ENCODE peak calls at places on chromosomes 3 and 15, in seven cellular contexts. S is naive thymus-derived CD8-positive, alpha-beta T cell; M is fibroblast of pulmonary artery; B is stimulated activated CD8-positive, alpha-beta memory T cell treated with anti-CD3 and anti-CD28 coated beads, Interleukin-2, amount 100 ng/mL, for 1 hour; K is EL; D is hypothalamus; P is activated CD4-positive, alpha-beta T cell treated with anti-CD3 and anti-CD28 coated beads, Interleukin-2, amount 50 U/mL, for 1 hour. L is an unnamed sample.

GRCh38 chr15:67142142-67143092 is 77.0 kb downstream of the SMAD3 start:
- DNase-seq in S (no peak), M (peak), B (no peak), K (peak), D (no peak), P (no peak), L (no peak)

GRCh38 chr3:65811050-65811766 is 227.5 kb downstream of the MAGI1 start:
- DNase-seq in S (no peak), M (peak), B (no peak), K (no peak), D (peak), P (no peak), L (peak)

GRCh38 chr3:118734664-118735063 is 300.0 kb downstream of the IGSF11 start:
- DNase-seq in S (no peak), M (no peak), B (no peak), K (no peak), D (no peak), P (no peak), L (no peak)

GRCh38 chr3:127438951-127439350 is 151.1 kb upstream of the PRR20G start:
- DNase-seq in S (no peak), M (no peak), B (no peak), K (no peak), D (no peak), P (no peak), L (no peak)

GRCh38 chr3:119665954-119666559 is 5.7 kb upstream of the POPDC2 start:
- DNase-seq in S (no peak), M (no peak), B (no peak), K (no peak), D (no peak), P (no peak), L (no peak)

GRCh38 chr15:89795996-89796395 is 18.7 kb downstream of the ANPEP start:
- DNase-seq in S (no peak), M (no peak), B (no peak), K (no peak), D (no peak), P (no peak), L (no peak)

GRCh38 chr15:96325579-96326331 is 4.7 kb upstream of the NR2F2 start:
- DNase-seq in S (no peak), M (peak), B (no peak), K (peak), D (no peak), P (no peak), L (no peak)

GRCh38 chr15:89441295-89441762 is 55.1 kb downstream of the RHCG start:
- DNase-seq in S (no peak), M (no peak), B (no peak), K (no peak), D (no peak), P (no peak), L (no peak)

GRCh38 chr3:185729335-185729715 is 95.5 kb downstream of the IGF2BP2 start:
- DNase-seq in S (no peak), M (peak), B (no peak), K (peak), D (no peak), P (no peak), L (no peak)